ENCODE peak calls at places on chromosomes 7 and 10, in nine cellular contexts. One of them, this sample, is unnamed.

GRCh38 chr7:70472580-70473239 is 659.2 kb upstream of the GALNT17 start:
- DNase-seq in upper lobe of right lung: no peak
- DNase-seq in GM23248: no peak
- DNase-seq in CD4-positive, alpha-beta T cell: no peak
- DNase-seq in psoas muscle: no peak
- DNase-seq in tibial artery: no peak
- DNase-seq in HCT116: no peak
- DNase-seq in colonic mucosa: no peak
- DNase-seq in mesendoderm: no peak
- DNase-seq in this sample: no peak

GRCh38 chr7:45185864-45186250 is 28.3 kb downstream of the RAMP3 start:
- DNase-seq in upper lobe of right lung: no peak
- DNase-seq in GM23248: no peak
- DNase-seq in CD4-positive, alpha-beta T cell: no peak
- DNase-seq in psoas muscle: no peak
- DNase-seq in tibial artery: no peak
- DNase-seq in HCT116: no peak
- DNase-seq in colonic mucosa: no peak
- DNase-seq in mesendoderm: no peak
- DNase-seq in this sample: no peak

GRCh38 chr7:132161231-132161915 is 414.9 kb downstream of the PLXNA4 start:
- DNase-seq in upper lobe of right lung: peak
- DNase-seq in GM23248: peak
- DNase-seq in CD4-positive, alpha-beta T cell: no peak
- DNase-seq in psoas muscle: peak
- DNase-seq in tibial artery: no peak
- DNase-seq in HCT116: no peak
- DNase-seq in colonic mucosa: no peak
- DNase-seq in mesendoderm: no peak
- DNase-seq in this sample: no peak

GRCh38 chr7:50308301-50309129 is 4.0 kb downstream of the IKZF1 start:
- DNase-seq in upper lobe of right lung: no peak
- DNase-seq in GM23248: no peak
- DNase-seq in CD4-positive, alpha-beta T cell: no peak
- DNase-seq in psoas muscle: no peak
- DNase-seq in tibial artery: no peak
- DNase-seq in HCT116: no peak
- DNase-seq in colonic mucosa: no peak
- DNase-seq in mesendoderm: no peak
- DNase-seq in this sample: no peak

GRCh38 chr10:132836832-132837540 is 51.0 kb upstream of the NKX6-2 start:
- DNase-seq in upper lobe of right lung: peak
- DNase-seq in GM23248: peak
- DNase-seq in CD4-positive, alpha-beta T cell: peak
- DNase-seq in psoas muscle: no peak
- DNase-seq in tibial artery: no peak
- DNase-seq in HCT116: no peak
- DNase-seq in colonic mucosa: no peak
- DNase-seq in mesendoderm: peak
- DNase-seq in this sample: no peak

GRCh38 chr7:23107781-23108180 is 2.2 kb downstream of the KLHL7 start:
- DNase-seq in upper lobe of right lung: no peak
- DNase-seq in GM23248: no peak
- DNase-seq in CD4-positive, alpha-beta T cell: no peak
- DNase-seq in psoas muscle: no peak
- DNase-seq in tibial artery: no peak
- DNase-seq in HCT116: no peak
- DNase-seq in colonic mucosa: no peak
- DNase-seq in mesendoderm: no peak
- DNase-seq in this sample: no peak

GRCh38 chr10:102269017-102269416 is 23.7 kb downstream of the GBF1 start:
- DNase-seq in upper lobe of right lung: no peak
- DNase-seq in GM23248: peak
- DNase-seq in CD4-positive, alpha-beta T cell: no peak
- DNase-seq in psoas muscle: no peak
- DNase-seq in tibial artery: no peak
- DNase-seq in HCT116: no peak
- DNase-seq in colonic mucosa: no peak
- DNase-seq in mesendoderm: no peak
- DNase-seq in this sample: no peak

GRCh38 chr7:5699951-5700384 is 81.5 kb downstream of the RNF216 start:
- DNase-seq in upper lobe of right lung: no peak
- DNase-seq in GM23248: no peak
- DNase-seq in CD4-positive, alpha-beta T cell: peak
- DNase-seq in psoas muscle: no peak
- DNase-seq in tibial artery: no peak
- DNase-seq in HCT116: no peak
- DNase-seq in colonic mucosa: no peak
- DNase-seq in mesendoderm: peak
- DNase-seq in this sample: no peak

GRCh38 chr7:101614939-101615302 is 14.2 kb downstream of the MYL10 start:
- DNase-seq in upper lobe of right lung: no peak
- DNase-seq in GM23248: peak
- DNase-seq in CD4-positive, alpha-beta T cell: no peak
- DNase-seq in psoas muscle: no peak
- DNase-seq in tibial artery: peak
- DNase-seq in HCT116: no peak
- DNase-seq in colonic mucosa: peak
- DNase-seq in mesendoderm: peak
- DNase-seq in this sample: no peak

GRCh38 chr10:126551197-126551596 is 119.3 kb downstream of the C10orf90 start:
- DNase-seq in upper lobe of right lung: no peak
- DNase-seq in GM23248: no peak
- DNase-seq in CD4-positive, alpha-beta T cell: no peak
- DNase-seq in psoas muscle: no peak
- DNase-seq in tibial artery: no peak
- DNase-seq in HCT116: no peak
- DNase-seq in colonic mucosa: no peak
- DNase-seq in mesendoderm: no peak
- DNase-seq in this sample: no peak

GRCh38 chr10:128295003-128295402 is 168.8 kb upstream of the MKI67 start:
- DNase-seq in upper lobe of right lung: no peak
- DNase-seq in GM23248: no peak
- DNase-seq in CD4-positive, alpha-beta T cell: no peak
- DNase-seq in psoas muscle: no peak
- DNase-seq in tibial artery: no peak
- DNase-seq in HCT116: no peak
- DNase-seq in colonic mucosa: no peak
- DNase-seq in mesendoderm: no peak
- DNase-seq in this sample: no peak

DNA sequence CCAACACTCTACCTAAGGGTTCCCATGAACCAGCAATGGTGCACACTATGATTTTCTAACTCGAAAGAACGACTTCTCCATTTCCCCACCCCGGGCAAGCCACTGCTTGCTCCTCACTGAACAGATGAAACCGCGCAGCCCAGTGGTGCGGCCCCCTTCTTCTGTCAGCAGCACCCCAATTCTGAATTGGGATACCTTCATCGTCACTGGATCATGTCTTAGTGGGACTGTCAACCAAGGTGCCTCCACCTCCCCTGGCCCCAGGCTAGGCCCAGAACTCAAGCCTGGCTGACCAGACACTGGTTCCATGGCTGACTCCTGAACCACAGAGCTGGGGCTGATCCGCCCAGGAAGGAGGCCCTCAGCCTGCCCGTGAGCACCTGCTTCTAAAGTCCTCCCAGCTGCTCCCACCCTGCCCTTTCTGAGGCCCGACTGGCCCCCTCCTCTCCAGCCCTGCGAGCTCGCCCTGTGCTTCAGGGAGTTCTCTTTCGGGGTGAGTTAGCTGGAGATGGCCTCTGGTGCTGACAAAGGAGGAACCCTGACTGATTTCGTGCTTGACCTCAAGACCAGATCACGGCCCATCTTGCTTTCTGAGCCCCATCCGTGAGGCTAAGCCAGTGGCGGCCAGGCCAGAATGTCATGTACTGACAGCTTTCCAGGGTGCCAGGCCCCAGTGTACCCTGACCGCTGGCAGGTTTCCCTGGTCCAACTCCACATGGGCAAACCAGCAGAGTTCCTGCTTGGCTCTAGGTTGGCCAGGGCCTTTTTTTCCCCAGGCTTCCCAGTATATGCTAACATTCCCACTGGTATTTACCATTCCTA is 44.5 kb downstream of the FAM53B start:
- DNase-seq in upper lobe of right lung: no peak
- DNase-seq in GM23248: no peak
- DNase-seq in CD4-positive, alpha-beta T cell: no peak
- DNase-seq in psoas muscle: peak
- DNase-seq in tibial artery: no peak
- DNase-seq in HCT116: no peak
- DNase-seq in colonic mucosa: no peak
- DNase-seq in mesendoderm: no peak
- DNase-seq in this sample: no peak
- H3K27ac ChIP-seq in upper lobe of right lung: peak
- H3K27ac ChIP-seq in GM23248: no peak
- H3K27ac ChIP-seq in CD4-positive, alpha-beta T cell: no peak
- H3K27ac ChIP-seq in psoas muscle: peak
- H3K27ac ChIP-seq in tibial artery: peak
- H3K27ac ChIP-seq in HCT116: no peak
- H3K27ac ChIP-seq in colonic mucosa: no peak
- H3K27ac ChIP-seq in mesendoderm: no peak
- H3K27ac ChIP-seq in this sample: peak

GRCh38 chr10:129547583-129547982 is 80.5 kb downstream of the MGMT start:
- DNase-seq in upper lobe of right lung: no peak
- DNase-seq in GM23248: no peak
- DNase-seq in CD4-positive, alpha-beta T cell: no peak
- DNase-seq in psoas muscle: no peak
- DNase-seq in tibial artery: no peak
- DNase-seq in HCT116: no peak
- DNase-seq in colonic mucosa: no peak
- DNase-seq in mesendoderm: no peak
- DNase-seq in this sample: no peak

GRCh38 chr10:129545257-129545656 is 78.2 kb downstream of the MGMT start:
- DNase-seq in upper lobe of right lung: no peak
- DNase-seq in GM23248: peak
- DNase-seq in CD4-positive, alpha-beta T cell: no peak
- DNase-seq in psoas muscle: no peak
- DNase-seq in tibial artery: no peak
- DNase-seq in HCT116: no peak
- DNase-seq in colonic mucosa: no peak
- DNase-seq in mesendoderm: no peak
- DNase-seq in this sample: no peak

GRCh38 chr10:129544205-129545202 is 77.5 kb downstream of the MGMT start:
- DNase-seq in upper lobe of right lung: no peak
- DNase-seq in GM23248: no peak
- DNase-seq in CD4-positive, alpha-beta T cell: no peak
- DNase-seq in psoas muscle: no peak
- DNase-seq in tibial artery: no peak
- DNase-seq in HCT116: no peak
- DNase-seq in colonic mucosa: no peak
- DNase-seq in mesendoderm: no peak
- DNase-seq in this sample: no peak

GRCh38 chr10:129548534-129549130 is 81.6 kb downstream of the MGMT start:
- DNase-seq in upper lobe of right lung: no peak
- DNase-seq in GM23248: no peak
- DNase-seq in CD4-positive, alpha-beta T cell: no peak
- DNase-seq in psoas muscle: no peak
- DNase-seq in tibial artery: no peak
- DNase-seq in HCT116: no peak
- DNase-seq in colonic mucosa: no peak
- DNase-seq in mesendoderm: peak
- DNase-seq in this sample: peak

DNA sequence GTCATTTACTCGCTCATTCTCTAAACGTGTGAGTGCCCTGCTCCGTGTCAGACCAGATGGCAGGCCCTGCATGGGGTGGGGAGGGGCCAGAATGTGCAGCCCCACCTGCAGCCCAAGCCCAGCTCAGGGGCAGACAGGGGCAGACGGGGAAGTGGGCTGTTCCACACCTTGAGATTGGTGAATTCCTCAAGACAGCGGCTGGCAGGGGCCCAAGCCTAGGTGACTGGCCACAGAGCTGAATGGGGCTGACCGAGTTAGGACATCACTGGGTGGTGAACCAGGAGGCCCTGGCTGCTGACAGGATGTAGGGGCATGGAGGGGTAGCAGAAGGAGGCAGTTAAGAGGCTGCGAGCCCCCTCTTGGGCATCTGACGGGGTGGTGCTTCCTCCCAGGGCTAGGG is 79.1 kb downstream of the MGMT start:
- DNase-seq in upper lobe of right lung: no peak
- DNase-seq in GM23248: no peak
- DNase-seq in CD4-positive, alpha-beta T cell: no peak
- DNase-seq in psoas muscle: no peak
- DNase-seq in tibial artery: no peak
- DNase-seq in HCT116: no peak
- DNase-seq in colonic mucosa: no peak
- DNase-seq in mesendoderm: peak
- DNase-seq in this sample: no peak
- H3K27ac ChIP-seq in upper lobe of right lung: no peak
- H3K27ac ChIP-seq in GM23248: no peak
- H3K27ac ChIP-seq in CD4-positive, alpha-beta T cell: no peak
- H3K27ac ChIP-seq in psoas muscle: no peak
- H3K27ac ChIP-seq in tibial artery: no peak
- H3K27ac ChIP-seq in HCT116: no peak
- H3K27ac ChIP-seq in colonic mucosa: no peak
- H3K27ac ChIP-seq in mesendoderm: no peak
- H3K27ac ChIP-seq in this sample: no peak

DNA sequence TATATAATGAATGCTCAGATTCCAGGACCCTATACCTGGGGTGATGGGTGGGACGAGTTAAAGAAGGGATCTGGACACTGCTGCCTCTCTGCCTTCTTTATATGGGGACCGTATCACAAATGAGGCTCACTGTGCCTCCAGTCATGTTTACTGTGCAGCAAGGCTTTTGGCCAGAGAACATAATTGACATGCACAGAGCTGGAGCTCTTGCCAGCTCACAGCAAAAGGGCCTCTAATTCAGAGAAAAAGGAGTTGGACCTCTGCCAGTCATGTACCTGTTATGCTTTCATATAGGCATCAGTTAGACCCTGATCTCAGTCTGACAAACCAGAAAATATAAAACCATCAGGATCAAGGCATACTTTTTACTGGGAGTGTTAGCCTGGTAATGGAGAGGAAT is 89.8 kb downstream of the NPSR1 start:
- DNase-seq in upper lobe of right lung: no peak
- DNase-seq in GM23248: no peak
- DNase-seq in CD4-positive, alpha-beta T cell: no peak
- DNase-seq in psoas muscle: no peak
- DNase-seq in tibial artery: no peak
- DNase-seq in HCT116: no peak
- DNase-seq in colonic mucosa: peak
- DNase-seq in mesendoderm: no peak
- DNase-seq in this sample: no peak
- H3K27ac ChIP-seq in upper lobe of right lung: peak
- H3K27ac ChIP-seq in GM23248: no peak
- H3K27ac ChIP-seq in CD4-positive, alpha-beta T cell: no peak
- H3K27ac ChIP-seq in psoas muscle: no peak
- H3K27ac ChIP-seq in tibial artery: no peak
- H3K27ac ChIP-seq in HCT116: peak
- H3K27ac ChIP-seq in colonic mucosa: peak
- H3K27ac ChIP-seq in mesendoderm: no peak
- H3K27ac ChIP-seq in this sample: no peak

DNA sequence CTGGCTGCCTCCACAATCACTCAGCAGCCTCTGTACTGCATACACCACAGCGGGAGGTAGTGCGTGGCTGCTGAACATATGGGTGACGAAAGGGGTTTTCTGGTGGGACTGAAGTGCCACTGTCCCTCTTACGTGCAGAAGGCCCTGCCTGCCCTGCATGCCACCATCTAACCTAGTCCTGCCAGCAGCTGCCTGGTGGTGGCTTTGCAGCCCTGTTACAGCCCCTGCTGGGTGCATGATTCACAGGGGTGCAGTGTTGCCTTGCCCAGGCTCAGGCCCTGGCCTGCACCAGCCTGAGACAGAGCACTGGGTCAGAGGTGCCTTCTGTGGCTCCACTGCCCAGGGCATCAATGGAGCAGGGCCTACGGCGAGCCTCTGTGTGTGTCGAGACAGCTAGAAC is 50.1 kb downstream of the SYPL1 start:
- DNase-seq in upper lobe of right lung: no peak
- DNase-seq in GM23248: no peak
- DNase-seq in CD4-positive, alpha-beta T cell: no peak
- DNase-seq in psoas muscle: no peak
- DNase-seq in tibial artery: no peak
- DNase-seq in HCT116: no peak
- DNase-seq in colonic mucosa: peak
- DNase-seq in mesendoderm: no peak
- DNase-seq in this sample: peak
- H3K27ac ChIP-seq in upper lobe of right lung: no peak
- H3K27ac ChIP-seq in GM23248: no peak
- H3K27ac ChIP-seq in CD4-positive, alpha-beta T cell: no peak
- H3K27ac ChIP-seq in psoas muscle: no peak
- H3K27ac ChIP-seq in tibial artery: no peak
- H3K27ac ChIP-seq in HCT116: no peak
- H3K27ac ChIP-seq in colonic mucosa: no peak
- H3K27ac ChIP-seq in mesendoderm: no peak
- H3K27ac ChIP-seq in this sample: no peak

This sample was measured in vagina.